ENCODE peak calls at places on chromosomes 2 and 18, in eight cellular contexts. A is endodermal cell, N is astrocyte of the spinal cord, F is hepatocyte, Z is HCT116, D is HL-60, C is AG09319, M is uterus. J is an unnamed sample.

GRCh38 chr2:98063289-98063688 is 23.7 kb upstream of the VWA3B start:
- DNase-seq in A (peak; percentile 66), N (no peak), F (no peak), Z (no peak), D (no peak), C (no peak), M (no peak), J (no peak)

GRCh38 chr18:56641714-56642331 is 3.4 kb upstream of the TXNL1 start:
- DNase-seq in A (no peak), N (peak; percentile 66), F (no peak), Z (no peak), D (no peak), C (no peak), M (no peak), J (peak; percentile 34)

GRCh38 chr2:12819098-12819465 is 102.3 kb downstream of the TRIB2 start:
- DNase-seq in A (no peak), N (peak; percentile 96), F (peak; percentile 80), Z (no peak), D (peak; percentile 32), C (peak; percentile 94), M (peak; percentile 82), J (peak; percentile 16)

GRCh38 chr2:201216918-201217317 is 34.0 kb downstream of the CASP10 start:
- DNase-seq in A (no peak), N (no peak), F (no peak), Z (no peak), D (no peak), C (no peak), M (no peak), J (no peak)

GRCh38 chr2:68767996-68768395 is 33.4 kb downstream of the ARHGAP25 start:
- DNase-seq in A (no peak), N (no peak), F (no peak), Z (no peak), D (no peak), C (no peak), M (no peak), J (no peak)

GRCh38 chr2:107405261-107405660 is 421.4 kb upstream of the RGPD4 start:
- DNase-seq in A (no peak), N (no peak), F (no peak), Z (no peak), D (no peak), C (no peak), M (no peak), J (no peak)

GRCh38 chr2:28185881-28186280 is 206.8 kb upstream of the FOSL2 start:
- DNase-seq in A (no peak), N (peak; percentile 79), F (no peak), Z (no peak), D (no peak), C (no peak), M (no peak), J (no peak)

GRCh38 chr2:177772529-177772928 is 300.0 kb downstream of the PDE11A start:
- DNase-seq in A (no peak), N (peak; percentile 65), F (peak; percentile 41), Z (peak; percentile 39), D (peak; percentile 25), C (no peak), M (no peak), J (peak; percentile 22)

GRCh38 chr2:20614201-20615045 is 36.5 kb downstream of the HS1BP3 start:
- DNase-seq in A (peak; percentile 88), N (peak; percentile 90), F (no peak), Z (no peak), D (no peak), C (no peak), M (peak; percentile 47), J (peak; percentile 64)

GRCh38 chr2:215969131-215969841 is 44.1 kb downstream of the MREG start:
- DNase-seq in A (no peak), N (peak; percentile 63), F (no peak), Z (no peak), D (no peak), C (peak; percentile 16), M (no peak), J (no peak)

GRCh38 chr2:16755377-16755776 is 89.7 kb upstream of the CYRIA start:
- DNase-seq in A (no peak), N (no peak), F (no peak), Z (no peak), D (no peak), C (no peak), M (peak; percentile 52), J (no peak)

GRCh38 chr2:240259924-240260529 is 119.6 kb upstream of the OTOS start:
- DNase-seq in A (no peak), N (no peak), F (no peak), Z (no peak), D (no peak), C (no peak), M (no peak), J (no peak)

GRCh38 chr2:88866756-88867155 is 175.3 kb downstream of the RPIA start:
- DNase-seq in A (no peak), N (no peak), F (no peak), Z (no peak), D (peak; percentile 88), C (no peak), M (no peak), J (no peak)

GRCh38 chr2:204608261-204608660 is 63.0 kb downstream of the PARD3B start:
- DNase-seq in A (no peak), N (peak; percentile 53), F (no peak), Z (no peak), D (no peak), C (peak; percentile 30), M (peak; percentile 25), J (no peak)

GRCh38 chr2:157164891-157165290 is 92.6 kb upstream of the GALNT5 start:
- DNase-seq in A (no peak), N (no peak), F (no peak), Z (no peak), D (no peak), C (no peak), M (no peak), J (no peak)

GRCh38 chr2:37456479-37456878 is 112.0 kb downstream of the QPCT start:
- DNase-seq in A (no peak), N (no peak), F (no peak), Z (no peak), D (peak; percentile 13), C (no peak), M (no peak), J (no peak)

GRCh38 chr2:80058562-80058961 is 246.0 kb downstream of the LRRTM1 start:
- DNase-seq in A (no peak), N (no peak), F (no peak), Z (no peak), D (no peak), C (no peak), M (no peak), J (no peak)

GRCh38 chr2:19649785-19650380 is 251.9 kb downstream of the TTC32 start:
- DNase-seq in A (no peak), N (peak; percentile 98), F (peak; percentile 56), Z (no peak), D (no peak), C (peak; percentile 87), M (no peak), J (no peak)

GRCh38 chr2:40384714-40385113 is 67.2 kb downstream of the SLC8A1 start:
- DNase-seq in A (no peak), N (peak; percentile 77), F (no peak), Z (no peak), D (peak; percentile 72), C (peak; percentile 61), M (no peak), J (no peak)

GRCh38 chr2:136171223-136171622 is 53.3 kb upstream of the CXCR4 start:
- DNase-seq in A (no peak), N (no peak), F (no peak), Z (no peak), D (no peak), C (no peak), M (no peak), J (no peak)
- TF ChIP-seq CTCF in A (peak; percentile 50), N (no peak), F (no peak), Z (no peak), D (no peak), C (no peak), M (no peak), J (no peak)

GRCh38 chr2:142037744-142038143 is 93.1 kb downstream of the LRP1B start:
- DNase-seq in A (peak; percentile 52), N (peak; percentile 20), F (peak; percentile 8), Z (no peak), D (no peak), C (no peak), M (no peak), J (no peak)
- TF ChIP-seq CTCF in A (peak; percentile 55), N (no peak), F (peak; percentile 28), Z (no peak), D (no peak), C (no peak), M (no peak), J (no peak)

GRCh38 chr2:39266139-39266805 is 22.5 kb upstream of the CDKL4 start:
- DNase-seq in A (no peak), N (no peak), F (no peak), Z (no peak), D (peak; percentile 7), C (no peak), M (no peak), J (no peak)

GRCh38 chr2:39264733-39265132 is 21.0 kb upstream of the CDKL4 start:
- DNase-seq in A (no peak), N (no peak), F (no peak), Z (no peak), D (no peak), C (no peak), M (no peak), J (no peak)

GRCh38 chr2:39265315-39265714 is 21.5 kb upstream of the CDKL4 start:
- DNase-seq in A (no peak), N (no peak), F (no peak), Z (no peak), D (no peak), C (no peak), M (no peak), J (no peak)

DNA sequence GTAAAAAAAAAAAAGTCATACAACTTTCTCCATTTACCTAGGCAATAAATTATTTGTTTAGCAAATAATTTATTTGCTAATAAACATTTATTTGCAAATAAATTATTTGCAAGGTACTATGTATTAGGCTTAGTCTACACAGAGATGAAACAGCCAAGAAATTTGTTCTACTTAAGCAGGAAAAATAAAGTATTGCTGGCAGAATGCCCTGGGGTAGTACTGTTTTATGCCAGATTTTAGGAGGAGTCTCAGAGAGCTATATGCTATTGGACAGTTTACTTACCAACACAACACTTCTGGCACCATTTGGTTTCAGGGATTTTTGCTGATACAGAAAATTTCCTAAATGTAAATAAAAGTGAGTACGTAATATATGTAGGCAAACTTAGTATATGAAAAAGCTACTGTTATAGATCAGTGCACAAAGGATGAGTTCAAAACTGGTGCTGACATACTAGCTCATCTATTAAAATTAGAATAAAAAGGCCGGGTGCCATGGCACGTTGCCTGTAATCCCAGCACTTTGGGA is 23.2 kb upstream of the CDKL4 start:
- DNase-seq in A (no peak), N (peak; percentile 23), F (no peak), Z (no peak), D (no peak), C (no peak), M (no peak), J (no peak)
- TF ChIP-seq CTCF in A (no peak), N (no peak), F (no peak), Z (no peak), D (no peak), C (no peak), M (no peak), J (no peak)

DNA sequence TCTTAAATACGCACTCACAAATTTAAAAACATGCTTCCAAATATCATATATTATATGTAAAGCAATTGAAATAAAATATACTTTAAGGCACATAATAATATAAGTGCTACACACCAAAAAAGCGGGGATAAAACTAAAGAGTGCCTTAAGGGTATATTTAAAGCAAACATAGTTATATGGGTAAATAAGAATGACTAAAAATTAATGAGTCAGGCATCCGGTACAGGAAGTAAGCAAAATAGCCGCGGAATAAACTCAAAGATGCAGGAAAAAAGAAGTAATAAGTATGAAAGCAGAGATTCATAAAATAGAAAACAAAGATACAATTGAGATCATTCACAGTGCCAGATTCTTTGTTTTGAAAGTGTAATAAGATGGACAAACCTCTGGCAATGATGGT is 503.5 kb upstream of the SOX11 start:
- DNase-seq in A (no peak), N (no peak), F (no peak), Z (no peak), D (no peak), C (no peak), M (no peak), J (no peak)
- TF ChIP-seq CTCF in A (no peak), N (no peak), F (no peak), Z (no peak), D (no peak), C (no peak), M (no peak), J (no peak)

J was measured in Calu3.